ENCODE peak calls at places on chromosomes 4 and X, in four cellular contexts. W is kidney; C is tibial nerve; O is CD4-positive, alpha-beta memory T cell. M is an unnamed sample.

GRCh38 chr4:100525689-100526088 is 7.9 kb upstream of the EMCN start:
- DNase-seq in W (no peak), O (no peak), C (no peak), M (no peak)

GRCh38 chr4:1330761-1331590 is 16.0 kb upstream of the UVSSA start:
- DNase-seq in O (peak; percentile 93), C (no peak), W (peak; percentile 66), M (no peak)

GRCh38 chr4:36064147-36064546 is 180.2 kb downstream of the ARAP2 start:
- DNase-seq in O (no peak), C (no peak), W (peak; percentile 76), M (no peak)

GRCh38 chrX:129161108-129161507 is 362.2 kb downstream of the SMARCA1 start:
- DNase-seq in O (no peak), C (no peak), W (no peak), M (no peak)

GRCh38 chr4:10096201-10096975 is 20.2 kb downstream of the WDR1 start:
- DNase-seq in O (peak; percentile 91), W (peak; percentile 89), C (peak; percentile 40), M (peak; percentile 86)

GRCh38 chrX:109310031-109310430 is 171.9 kb downstream of the GUCY2F start:
- DNase-seq in C (no peak), W (peak; percentile 64), O (no peak), M (peak; percentile 41)

GRCh38 chrX:134172588-134173259 is 64.3 kb upstream of the CCDC160 start:
- DNase-seq in O (peak; percentile 39), C (no peak), W (peak; percentile 77), M (peak; percentile 62)

GRCh38 chr4:186689476-186689875 is 34.2 kb downstream of the FAT1 start:
- DNase-seq in O (no peak), C (no peak), W (no peak), M (no peak)

GRCh38 chrX:7294483-7294882 is 146.5 kb upstream of the PUDP start:
- DNase-seq in W (no peak), C (no peak), O (no peak), M (no peak)

GRCh38 chr4:157221895-157222763 is 1.6 kb downstream of the GRIA2 start:
- DNase-seq in C (no peak), W (peak; percentile 41), O (no peak), M (no peak)

GRCh38 chr4:81516241-81516640 is 44.5 kb upstream of the RASGEF1B start:
- DNase-seq in O (no peak), W (no peak), C (no peak), M (peak; percentile 29)
- H3K4me1 ChIP-seq in O (no peaks in the 10 kb centered on the region), W (no peaks in the 10 kb centered on the region), C (no peaks in the 10 kb centered on the region), M (peaks cover 4% of the 10 kb centered on the region)

GRCh38 chr4:153790962-153791551 is 2.2 kb upstream of the SFRP2 start:
- DNase-seq in O (no peak), C (peak; percentile 35), W (peak; percentile 77), M (peak; percentile 85)
- H3K27ac ChIP-seq in O (no peak overlapping the region), C (no peak overlapping the region), W (no peak overlapping the region), M (no peak overlapping the region)

DNA sequence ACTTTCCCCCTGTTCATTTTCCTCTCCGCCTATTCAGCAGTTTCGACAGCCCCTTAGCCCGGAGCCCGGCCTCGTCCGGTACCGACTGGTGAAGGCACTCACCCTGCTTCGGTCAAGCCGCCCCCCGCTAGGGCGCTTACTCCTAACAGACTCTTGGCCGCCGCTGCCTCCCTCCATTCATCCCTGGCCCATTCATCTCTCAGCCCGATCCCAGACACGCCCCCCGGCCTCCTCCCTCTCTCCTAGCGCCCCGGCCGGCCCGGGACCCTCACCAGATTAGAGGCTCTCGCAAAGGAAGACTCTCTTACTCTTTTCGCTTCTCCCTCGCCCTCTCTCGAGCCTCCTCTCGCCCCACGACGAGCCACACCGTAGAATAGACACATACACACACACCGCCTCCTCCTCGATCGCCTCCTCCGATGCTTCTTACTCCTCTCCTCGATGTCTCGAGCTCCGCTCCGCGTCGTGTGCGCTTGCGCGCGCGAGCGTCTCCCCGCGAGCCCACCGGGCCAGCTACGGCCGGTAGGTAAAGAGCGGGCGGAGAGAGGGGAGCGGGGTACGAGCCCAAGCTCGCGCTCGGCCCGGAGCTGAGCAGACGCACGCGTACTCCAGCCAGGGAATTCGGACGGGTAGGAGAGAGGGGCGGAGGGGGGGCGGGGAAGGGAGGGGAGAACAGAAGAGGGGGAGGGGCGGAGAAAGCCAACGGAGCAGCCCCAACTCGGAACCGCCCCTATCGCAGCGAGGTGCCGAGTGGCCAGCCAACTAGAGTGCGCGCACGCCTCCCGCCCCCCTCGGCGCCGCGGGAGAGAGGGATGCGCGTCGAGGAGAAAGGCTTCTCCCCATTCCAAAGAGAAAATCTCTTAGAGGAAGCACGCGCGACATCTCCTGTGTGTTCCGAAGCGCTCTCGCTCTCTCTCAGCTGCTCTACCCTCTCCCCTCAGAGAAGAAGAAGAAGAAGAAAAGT is at the start of gene WNK3:
- DNase-seq in W (peak; percentile 92), O (peak; percentile 36), C (peak; percentile 57), M (peak; percentile 73)
- H3K4me3 ChIP-seq in W (peak within 1 kb of the TSS; percentile 70), O (peak within 1 kb of the TSS; percentile 28), C (peak within 1 kb of the TSS; percentile 50), M (peak within 1 kb of the TSS; percentile 34)

GRCh38 chr4:147794787-147795413 is 63.0 kb downstream of the ARHGAP10 start:
- DNase-seq in C (no peak), O (no peak), W (no peak), M (no peak)
- H3K4me1 ChIP-seq in C (no peaks in the 10 kb centered on the region), O (peaks cover 37% of the 10 kb centered on the region), W (no peaks in the 10 kb centered on the region), M (peaks cover 11% of the 10 kb centered on the region)

DNA sequence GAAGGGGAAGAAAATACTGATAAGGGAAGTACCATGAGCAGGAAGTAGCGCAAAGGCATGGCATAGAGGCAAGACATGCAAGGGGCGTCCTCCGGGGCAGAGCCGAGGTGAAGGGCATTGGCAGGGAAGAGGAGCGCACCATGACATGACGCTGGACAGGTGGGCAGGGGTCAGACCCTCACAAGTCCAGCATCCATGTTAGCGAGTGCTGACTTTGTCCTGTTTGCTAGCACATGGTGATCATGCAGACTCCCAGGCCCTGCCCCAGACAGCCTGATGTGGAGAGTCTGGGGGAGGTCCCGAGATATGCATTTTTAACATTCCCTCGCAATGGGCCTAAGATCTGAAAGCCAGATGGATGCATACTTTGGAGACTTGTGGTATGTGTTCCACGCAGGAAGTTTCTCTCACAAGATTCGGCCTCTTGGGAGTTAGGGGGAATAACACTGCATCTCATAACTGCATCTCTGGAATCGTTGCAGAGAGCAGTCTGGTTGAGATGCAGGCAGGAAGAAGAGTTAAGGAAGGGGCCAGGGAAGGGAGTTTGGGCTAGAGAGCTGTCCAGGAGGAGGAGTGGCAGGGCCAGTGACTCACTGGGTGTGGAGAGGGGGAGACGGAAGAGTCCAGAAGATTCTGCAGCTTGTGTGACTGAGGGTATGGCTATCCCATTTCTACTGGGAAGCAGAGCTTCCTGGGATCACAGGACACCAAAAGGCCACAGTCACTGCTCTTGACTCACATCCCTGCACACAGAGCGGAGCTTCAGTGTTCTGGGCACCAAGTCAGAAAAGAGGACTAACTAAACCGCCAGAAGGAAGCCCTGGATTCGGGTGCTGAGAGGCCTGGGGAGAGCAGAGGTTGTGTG is 59.7 kb downstream of the FAM184B start:
- DNase-seq in W (no peak), C (no peak), O (no peak), M (no peak)
- H3K27ac ChIP-seq in W (no peak overlapping the region), C (no peak overlapping the region), O (no peak overlapping the region), M (no peak overlapping the region)

DNA sequence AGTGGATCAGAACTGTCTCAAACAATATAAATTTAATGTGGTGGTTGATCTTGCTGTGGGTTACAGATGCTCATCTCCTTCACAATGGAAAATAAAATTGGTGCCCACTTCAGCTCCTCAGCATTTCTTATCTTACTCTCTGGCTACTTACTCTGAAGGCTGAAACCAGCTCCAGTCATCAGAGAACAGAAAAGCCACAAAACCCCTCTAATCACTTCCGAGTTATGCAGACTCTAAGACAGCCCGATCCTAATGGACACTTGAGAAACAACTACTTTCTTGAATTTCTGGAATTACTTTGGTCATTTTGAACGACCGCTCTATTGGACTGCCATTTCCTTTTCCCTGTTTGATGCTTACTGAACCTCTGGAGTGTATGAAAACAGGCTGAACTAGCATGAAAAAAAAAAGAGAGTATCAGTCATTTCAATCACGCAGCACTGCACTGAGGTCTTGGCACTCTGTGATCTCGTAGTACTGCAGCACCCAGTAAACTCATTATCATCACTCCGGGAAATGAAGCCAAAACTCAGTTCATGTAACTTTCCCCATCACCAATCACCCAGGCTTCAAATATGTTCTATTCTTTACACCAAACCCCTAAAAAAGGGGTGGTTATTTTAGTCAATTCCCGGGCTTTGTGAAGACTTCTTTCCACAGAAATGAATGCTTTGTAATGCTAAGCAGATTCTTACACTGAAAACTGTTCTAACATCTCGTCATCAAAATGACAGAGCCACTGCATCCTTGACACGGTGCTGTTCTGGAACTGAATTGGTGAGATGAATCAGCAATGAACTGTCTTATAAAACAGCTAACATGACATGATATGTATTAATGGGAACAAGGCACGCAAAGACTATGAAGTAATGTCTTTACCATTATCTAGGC is 54.5 kb downstream of the TSPAN5 start:
- DNase-seq in W (no peak), C (no peak), O (no peak), M (no peak)
- H3K4me3 ChIP-seq in W (no peak overlapping the region), C (no peak overlapping the region), O (no peak overlapping the region), M (no peak overlapping the region)